ENCODE peak calls at places on chromosome 20, in nine cellular contexts. One of them, this sample, is unnamed.
A peak's percentile ranks its signal among the peaks of the same experiment; 100 is the strongest.

GRCh38 chr20:15890358-15890982 is 682.8 kb downstream of the KIF16B start:
- DNase-seq in body of pancreas: no peak
- DNase-seq in psoas muscle: no peak
- DNase-seq in A673: no peak
- DNase-seq in colonic mucosa: no peak
- DNase-seq in astrocyte: no peak
- DNase-seq in uterus: no peak
- DNase-seq in fibroblast of lung: no peak
- DNase-seq in tibial nerve: no peak
- DNase-seq in this sample: no peak

GRCh38 chr20:45995213-45996097 is 13.3 kb upstream of the MMP9 start:
- DNase-seq in body of pancreas: no peak
- DNase-seq in psoas muscle: no peak
- DNase-seq in A673: peak; percentile 87
- DNase-seq in colonic mucosa: no peak
- DNase-seq in astrocyte: no peak
- DNase-seq in uterus: no peak
- DNase-seq in fibroblast of lung: no peak
- DNase-seq in tibial nerve: no peak
- DNase-seq in this sample: no peak

GRCh38 chr20:3135507-3136070 is 24.1 kb downstream of the FASTKD5 start:
- DNase-seq in body of pancreas: no peak
- DNase-seq in psoas muscle: no peak
- DNase-seq in A673: no peak
- DNase-seq in colonic mucosa: no peak
- DNase-seq in astrocyte: peak; percentile 10
- DNase-seq in uterus: no peak
- DNase-seq in fibroblast of lung: peak; percentile 31
- DNase-seq in tibial nerve: no peak
- DNase-seq in this sample: no peak

GRCh38 chr20:63657260-63657936 is 714 bp upstream of the RTEL1 start:
- DNase-seq in body of pancreas: no peak
- DNase-seq in psoas muscle: peak; percentile 63
- DNase-seq in A673: no peak
- DNase-seq in colonic mucosa: no peak
- DNase-seq in astrocyte: no peak
- DNase-seq in uterus: peak; percentile 31
- DNase-seq in fibroblast of lung: no peak
- DNase-seq in tibial nerve: no peak
- DNase-seq in this sample: no peak

GRCh38 chr20:35171753-35172433 is at the start of gene PROCR:
- DNase-seq in body of pancreas: peak; percentile 64
- DNase-seq in psoas muscle: peak; percentile 88
- DNase-seq in A673: peak; percentile 82
- DNase-seq in colonic mucosa: peak; percentile 92
- DNase-seq in astrocyte: peak; percentile 91
- DNase-seq in uterus: peak; percentile 91
- DNase-seq in fibroblast of lung: peak; percentile 95
- DNase-seq in tibial nerve: peak; percentile 89
- DNase-seq in this sample: peak; percentile 34

GRCh38 chr20:63494084-63494419 is 4.8 kb downstream of the EEF1A2 start:
- DNase-seq in body of pancreas: no peak
- DNase-seq in psoas muscle: no peak
- DNase-seq in A673: no peak
- DNase-seq in colonic mucosa: no peak
- DNase-seq in astrocyte: no peak
- DNase-seq in uterus: no peak
- DNase-seq in fibroblast of lung: no peak
- DNase-seq in tibial nerve: no peak
- DNase-seq in this sample: no peak

GRCh38 chr20:23453944-23454543 is 1.4 kb upstream of the CST11 start:
- DNase-seq in body of pancreas: no peak
- DNase-seq in psoas muscle: no peak
- DNase-seq in A673: no peak
- DNase-seq in colonic mucosa: no peak
- DNase-seq in astrocyte: no peak
- DNase-seq in uterus: no peak
- DNase-seq in fibroblast of lung: no peak
- DNase-seq in tibial nerve: no peak
- DNase-seq in this sample: no peak

GRCh38 chr20:10359621-10360040 is 74.4 kb downstream of the MKKS start:
- DNase-seq in body of pancreas: no peak
- DNase-seq in psoas muscle: no peak
- DNase-seq in A673: no peak
- DNase-seq in colonic mucosa: no peak
- DNase-seq in astrocyte: peak; percentile 76
- DNase-seq in uterus: no peak
- DNase-seq in fibroblast of lung: peak; percentile 77
- DNase-seq in tibial nerve: no peak
- DNase-seq in this sample: no peak

GRCh38 chr20:59813126-59813947 is 120.1 kb downstream of the SYCP2 start:
- DNase-seq in body of pancreas: no peak
- DNase-seq in psoas muscle: no peak
- DNase-seq in A673: no peak
- DNase-seq in colonic mucosa: peak; percentile 12
- DNase-seq in astrocyte: no peak
- DNase-seq in uterus: peak; percentile 2
- DNase-seq in fibroblast of lung: no peak
- DNase-seq in tibial nerve: peak; percentile 0
- DNase-seq in this sample: no peak

GRCh38 chr20:33848391-33848790 is 37.2 kb downstream of the CHMP4B start:
- DNase-seq in body of pancreas: no peak
- DNase-seq in psoas muscle: peak; percentile 33
- DNase-seq in A673: no peak
- DNase-seq in colonic mucosa: no peak
- DNase-seq in astrocyte: no peak
- DNase-seq in uterus: no peak
- DNase-seq in fibroblast of lung: no peak
- DNase-seq in tibial nerve: no peak
- DNase-seq in this sample: no peak

GRCh38 chr20:12966468-12967085 is 42.2 kb upstream of the SPTLC3 start:
- DNase-seq in body of pancreas: no peak
- DNase-seq in psoas muscle: no peak
- DNase-seq in A673: peak; percentile 39
- DNase-seq in colonic mucosa: no peak
- DNase-seq in astrocyte: peak; percentile 26
- DNase-seq in uterus: no peak
- DNase-seq in fibroblast of lung: peak; percentile 42
- DNase-seq in tibial nerve: no peak
- DNase-seq in this sample: no peak

GRCh38 chr20:49319204-49319809 is 41.5 kb upstream of the ZNFX1 start:
- DNase-seq in body of pancreas: no peak
- DNase-seq in psoas muscle: no peak
- DNase-seq in A673: no peak
- DNase-seq in colonic mucosa: no peak
- DNase-seq in astrocyte: no peak
- DNase-seq in uterus: no peak
- DNase-seq in fibroblast of lung: no peak
- DNase-seq in tibial nerve: no peak
- DNase-seq in this sample: no peak

GRCh38 chr20:9323622-9324021 is 190.8 kb upstream of the LAMP5 start:
- DNase-seq in body of pancreas: no peak
- DNase-seq in psoas muscle: no peak
- DNase-seq in A673: peak; percentile 27
- DNase-seq in colonic mucosa: no peak
- DNase-seq in astrocyte: no peak
- DNase-seq in uterus: no peak
- DNase-seq in fibroblast of lung: no peak
- DNase-seq in tibial nerve: no peak
- DNase-seq in this sample: peak; percentile 48

DNA sequence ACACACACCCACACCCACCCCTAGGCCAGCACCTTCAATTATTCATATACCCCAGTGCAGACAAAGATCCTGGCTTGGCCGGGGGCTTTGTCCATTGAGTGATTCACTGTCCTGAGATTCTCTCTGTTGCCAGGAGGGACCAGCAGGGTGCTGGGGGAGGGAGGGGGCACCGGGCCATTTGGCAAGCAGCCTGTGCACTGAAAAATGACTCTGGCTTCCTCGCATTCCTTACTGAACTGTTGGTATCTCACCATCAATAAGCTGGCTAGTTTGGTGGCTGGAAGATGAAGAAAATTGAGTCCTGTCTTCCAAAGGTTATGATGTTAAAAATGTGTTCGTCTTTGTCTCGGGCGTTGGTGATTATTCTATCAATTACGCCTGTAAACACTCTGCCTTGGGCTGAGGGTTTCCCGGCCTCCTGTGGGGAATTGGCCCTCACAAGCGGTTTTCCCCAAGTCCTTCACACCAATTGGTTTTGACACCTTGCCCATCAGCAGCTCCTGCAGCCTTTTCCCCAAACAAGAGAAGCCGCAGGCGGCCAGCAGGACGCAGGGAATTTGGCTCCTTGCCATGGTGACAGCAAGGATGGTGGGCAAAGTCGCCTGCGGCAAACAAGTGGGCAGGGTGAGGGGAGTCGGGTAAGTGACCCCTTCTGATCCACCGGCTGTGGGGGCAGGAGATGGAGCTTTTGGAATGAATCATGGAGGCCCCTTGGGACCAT is 4.9 kb downstream of the VSTM2L start:
- DNase-seq in body of pancreas: no peak
- DNase-seq in psoas muscle: no peak
- DNase-seq in A673: peak; percentile 83
- DNase-seq in colonic mucosa: no peak
- DNase-seq in astrocyte: peak; percentile 89
- DNase-seq in uterus: no peak
- DNase-seq in fibroblast of lung: peak; percentile 92
- DNase-seq in tibial nerve: no peak
- DNase-seq in this sample: peak; percentile 67
- TF ChIP-seq CTCF in body of pancreas: no peak
- TF ChIP-seq CTCF in psoas muscle: no peak
- TF ChIP-seq CTCF in A673: no peak
- TF ChIP-seq CTCF in colonic mucosa: no peak
- TF ChIP-seq CTCF in astrocyte: no peak
- TF ChIP-seq CTCF in uterus: no peak
- TF ChIP-seq CTCF in fibroblast of lung: no peak
- TF ChIP-seq CTCF in tibial nerve: no peak
- TF ChIP-seq CTCF in this sample: peak; percentile 6

GRCh38 chr20:58693226-58694006 is 816 bp downstream of the NPEPL1 start:
- DNase-seq in body of pancreas: peak; percentile 34
- DNase-seq in psoas muscle: no peak
- DNase-seq in A673: peak; percentile 23
- DNase-seq in colonic mucosa: peak; percentile 36
- DNase-seq in astrocyte: no peak
- DNase-seq in uterus: no peak
- DNase-seq in fibroblast of lung: no peak
- DNase-seq in tibial nerve: no peak
- DNase-seq in this sample: no peak
- H3K4me3 ChIP-seq in body of pancreas: no peak overlapping the region
- H3K4me3 ChIP-seq in psoas muscle: peak overlapping the region; percentile 72
- H3K4me3 ChIP-seq in A673: peak overlapping the region; percentile 43
- H3K4me3 ChIP-seq in colonic mucosa: peak overlapping the region; percentile 44
- H3K4me3 ChIP-seq in astrocyte: peak overlapping the region; percentile 46
- H3K4me3 ChIP-seq in uterus: peak overlapping the region; percentile 58
- H3K4me3 ChIP-seq in fibroblast of lung: peak overlapping the region; percentile 33
- H3K4me3 ChIP-seq in tibial nerve: peak overlapping the region; percentile 47
- H3K4me3 ChIP-seq in this sample: no peak overlapping the region

GRCh38 chr20:18004389-18005031 is 35.7 kb downstream of the MGME1 start:
- DNase-seq in body of pancreas: no peak
- DNase-seq in psoas muscle: peak; percentile 69
- DNase-seq in A673: no peak
- DNase-seq in colonic mucosa: no peak
- DNase-seq in astrocyte: peak; percentile 14
- DNase-seq in uterus: no peak
- DNase-seq in fibroblast of lung: peak; percentile 25
- DNase-seq in tibial nerve: no peak
- DNase-seq in this sample: no peak

GRCh38 chr20:18005170-18005989 is 36.6 kb downstream of the MGME1 start:
- DNase-seq in body of pancreas: no peak
- DNase-seq in psoas muscle: no peak
- DNase-seq in A673: no peak
- DNase-seq in colonic mucosa: no peak
- DNase-seq in astrocyte: no peak
- DNase-seq in uterus: no peak
- DNase-seq in fibroblast of lung: no peak
- DNase-seq in tibial nerve: no peak
- DNase-seq in this sample: no peak

GRCh38 chr20:18001131-18001921 is 32.5 kb downstream of the MGME1 start:
- DNase-seq in body of pancreas: peak; percentile 36
- DNase-seq in psoas muscle: peak; percentile 88
- DNase-seq in A673: no peak
- DNase-seq in colonic mucosa: no peak
- DNase-seq in astrocyte: peak; percentile 73
- DNase-seq in uterus: peak; percentile 74
- DNase-seq in fibroblast of lung: peak; percentile 83
- DNase-seq in tibial nerve: peak; percentile 72
- DNase-seq in this sample: no peak

GRCh38 chr20:18005990-18006364 is 37.2 kb downstream of the MGME1 start:
- DNase-seq in body of pancreas: no peak
- DNase-seq in psoas muscle: no peak
- DNase-seq in A673: no peak
- DNase-seq in colonic mucosa: no peak
- DNase-seq in astrocyte: no peak
- DNase-seq in uterus: no peak
- DNase-seq in fibroblast of lung: no peak
- DNase-seq in tibial nerve: no peak
- DNase-seq in this sample: no peak

GRCh38 chr20:18003897-18004296 is 35.1 kb downstream of the MGME1 start:
- DNase-seq in body of pancreas: no peak
- DNase-seq in psoas muscle: no peak
- DNase-seq in A673: no peak
- DNase-seq in colonic mucosa: no peak
- DNase-seq in astrocyte: no peak
- DNase-seq in uterus: no peak
- DNase-seq in fibroblast of lung: no peak
- DNase-seq in tibial nerve: no peak
- DNase-seq in this sample: no peak
- H3K4me1 ChIP-seq in body of pancreas: peaks cover 11% of the 10 kb centered on the region
- H3K4me1 ChIP-seq in psoas muscle: peaks cover 12% of the 10 kb centered on the region
- H3K4me1 ChIP-seq in A673: no peaks in the 10 kb centered on the region
- H3K4me1 ChIP-seq in colonic mucosa: no peaks in the 10 kb centered on the region
- H3K4me1 ChIP-seq in astrocyte: peaks cover 7% of the 10 kb centered on the region
- H3K4me1 ChIP-seq in uterus: no peaks in the 10 kb centered on the region
- H3K4me1 ChIP-seq in fibroblast of lung: peaks cover 2% of the 10 kb centered on the region
- H3K4me1 ChIP-seq in tibial nerve: no peaks in the 10 kb centered on the region
- H3K4me1 ChIP-seq in this sample: no peaks in the 10 kb centered on the region

GRCh38 chr20:38046572-38046971 is 13.0 kb downstream of the RPRD1B start:
- DNase-seq in body of pancreas: no peak
- DNase-seq in psoas muscle: no peak
- DNase-seq in A673: no peak
- DNase-seq in colonic mucosa: no peak
- DNase-seq in astrocyte: no peak
- DNase-seq in uterus: no peak
- DNase-seq in fibroblast of lung: no peak
- DNase-seq in tibial nerve: no peak
- DNase-seq in this sample: no peak

GRCh38 chr20:38040276-38040675 is 6.7 kb downstream of the RPRD1B start:
- DNase-seq in body of pancreas: no peak
- DNase-seq in psoas muscle: no peak
- DNase-seq in A673: no peak
- DNase-seq in colonic mucosa: no peak
- DNase-seq in astrocyte: no peak
- DNase-seq in uterus: no peak
- DNase-seq in fibroblast of lung: no peak
- DNase-seq in tibial nerve: no peak
- DNase-seq in this sample: no peak

GRCh38 chr20:38044685-38045084 is 11.1 kb downstream of the RPRD1B start:
- DNase-seq in body of pancreas: no peak
- DNase-seq in psoas muscle: no peak
- DNase-seq in A673: no peak
- DNase-seq in colonic mucosa: no peak
- DNase-seq in astrocyte: no peak
- DNase-seq in uterus: no peak
- DNase-seq in fibroblast of lung: no peak
- DNase-seq in tibial nerve: no peak
- DNase-seq in this sample: no peak

GRCh38 chr20:38043512-38044300 is 10.2 kb downstream of the RPRD1B start:
- DNase-seq in body of pancreas: no peak
- DNase-seq in psoas muscle: peak; percentile 67
- DNase-seq in A673: peak; percentile 30
- DNase-seq in colonic mucosa: no peak
- DNase-seq in astrocyte: peak; percentile 87
- DNase-seq in uterus: no peak
- DNase-seq in fibroblast of lung: peak; percentile 91
- DNase-seq in tibial nerve: no peak
- DNase-seq in this sample: no peak
- TF ChIP-seq CTCF in body of pancreas: no peak
- TF ChIP-seq CTCF in psoas muscle: no peak
- TF ChIP-seq CTCF in A673: no peak
- TF ChIP-seq CTCF in colonic mucosa: no peak
- TF ChIP-seq CTCF in astrocyte: peak; percentile 45
- TF ChIP-seq CTCF in uterus: no peak
- TF ChIP-seq CTCF in fibroblast of lung: no peak
- TF ChIP-seq CTCF in tibial nerve: no peak
- TF ChIP-seq CTCF in this sample: no peak

This sample was measured in BE2C.